ENCODE peak calls at places on chromosomes 7 and 10, in seven cellular contexts. A is OCI-LY7, P is esophagus muscularis mucosa, E is foreskin fibroblast, C is heart right ventricle, B is BJ, K is Karpas-422. W is an unnamed sample.
A peak's percentile ranks its signal among the peaks of the same experiment; 100 is the strongest.

GRCh38 chr10:5550250-5550545 is 25.4 kb downstream of the CALML3 start:
- DNase-seq in A (no peak), P (no peak), E (no peak), C (no peak), B (no peak), K (no peak), W (no peak)

GRCh38 chr10:77877461-77878344 is 48.9 kb downstream of the DLG5 start:
- DNase-seq in A (peak; percentile 35), P (no peak), E (peak; percentile 78), C (peak; percentile 36), B (no peak), K (peak; percentile 86), W (peak; percentile 48)

GRCh38 chr10:88702848-88703597 is 3.0 kb upstream of the LIPK start:
- DNase-seq in A (no peak), P (no peak), E (peak; percentile 46), C (no peak), B (no peak), K (no peak), W (no peak)

GRCh38 chr7:140694592-140694991 is 1.9 kb upstream of the NDUFB2 start:
- DNase-seq in A (no peak), P (no peak), E (no peak), C (no peak), B (no peak), K (no peak), W (no peak)

GRCh38 chr10:121159670-121160069 is 308.5 kb downstream of the WDR11 start:
- DNase-seq in A (no peak), P (peak; percentile 55), E (no peak), C (no peak), B (no peak), K (no peak), W (no peak)

GRCh38 chr10:31953080-31953479 is 24.4 kb upstream of the ARHGAP12 start:
- DNase-seq in A (no peak), P (no peak), E (peak; percentile 43), C (no peak), B (no peak), K (no peak), W (no peak)

GRCh38 chr7:141460781-141461715 is 90.2 kb upstream of the AGK start:
- DNase-seq in A (no peak), P (no peak), E (no peak), C (no peak), B (no peak), K (no peak), W (no peak)

GRCh38 chr7:134887523-134887922 is 98.8 kb upstream of the AGBL3 start:
- DNase-seq in A (no peak), P (no peak), E (no peak), C (no peak), B (no peak), K (no peak), W (no peak)

GRCh38 chr10:112203328-112204076 is 19.9 kb upstream of the GPAM start:
- DNase-seq in A (no peak), P (peak; percentile 84), E (no peak), C (no peak), B (no peak), K (peak; percentile 58), W (no peak)

GRCh38 chr10:114206902-114207301 is 27.7 kb downstream of the TDRD1 start:
- DNase-seq in A (no peak), P (no peak), E (no peak), C (no peak), B (no peak), K (no peak), W (no peak)

GRCh38 chr7:17121671-17122070 is 176.8 kb upstream of the AHR start:
- DNase-seq in A (no peak), P (no peak), E (peak; percentile 34), C (no peak), B (no peak), K (no peak), W (no peak)

GRCh38 chr10:17357781-17358180 is 96.6 kb downstream of the ST8SIA6 start:
- DNase-seq in A (no peak), P (no peak), E (no peak), C (no peak), B (no peak), K (no peak), W (no peak)

GRCh38 chr10:56844939-56845529 is 484.0 kb upstream of the ZWINT start:
- DNase-seq in A (no peak), P (no peak), E (no peak), C (no peak), B (no peak), K (no peak), W (no peak)

GRCh38 chr7:5693529-5693928 is 87.9 kb downstream of the RNF216 start:
- DNase-seq in A (peak; percentile 82), P (no peak), E (peak; percentile 76), C (peak; percentile 55), B (no peak), K (peak; percentile 91), W (peak; percentile 31)

GRCh38 chr10:125816548-125816947 is 6.5 kb downstream of the UROS start:
- DNase-seq in A (no peak), P (no peak), E (no peak), C (no peak), B (no peak), K (no peak), W (no peak)

GRCh38 chr7:51309361-51310130 is 7.1 kb downstream of the COBL start:
- DNase-seq in A (no peak), P (no peak), E (no peak), C (no peak), B (no peak), K (no peak), W (no peak)

GRCh38 chr10:92411406-92411805 is 120.4 kb downstream of the MARCHF5 start:
- DNase-seq in A (no peak), P (no peak), E (no peak), C (no peak), B (no peak), K (no peak), W (no peak)

DNA sequence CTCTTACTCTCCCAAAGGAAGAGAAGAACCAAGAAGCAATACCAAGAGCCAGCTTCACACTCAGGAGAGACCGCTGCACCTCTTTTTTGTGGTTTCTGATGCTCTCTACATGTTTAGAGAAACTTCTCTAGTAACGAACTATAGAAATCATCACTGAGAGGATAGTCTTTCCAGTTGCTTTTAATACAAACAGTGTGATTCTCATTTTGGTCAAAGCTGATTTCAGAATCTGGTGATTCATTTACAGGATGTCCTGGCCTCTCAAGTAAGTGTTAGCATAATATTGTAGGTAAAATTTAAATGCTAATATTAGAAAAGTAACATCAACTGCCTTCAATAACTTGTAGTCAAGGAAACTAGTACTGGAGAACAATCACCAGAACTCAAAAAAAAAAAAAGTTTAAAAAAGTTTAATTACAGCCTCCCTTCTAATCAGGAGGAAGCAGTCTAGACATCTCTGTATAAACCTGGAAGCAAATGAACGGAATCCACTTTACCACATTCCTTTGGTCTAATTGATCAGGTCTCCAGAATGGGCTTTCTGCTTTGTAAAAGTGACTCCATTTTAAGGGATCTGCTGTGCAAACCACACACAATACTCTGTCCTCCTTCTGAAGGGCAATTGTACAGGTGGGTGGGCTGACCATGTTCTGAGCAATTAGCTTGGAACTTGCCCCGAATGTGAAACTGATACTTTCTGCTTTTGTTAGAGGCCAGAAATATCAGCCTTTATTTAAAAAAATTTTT is 3.0 kb downstream of the LAMB1 start:
- DNase-seq in A (no peak), P (no peak), E (peak; percentile 47), C (no peak), B (no peak), K (no peak), W (no peak)
- H3K4me3 ChIP-seq in A (no peak overlapping the region), P (peak overlapping the region; percentile 84), E (peak overlapping the region; percentile 91), C (no peak overlapping the region), B (no peak overlapping the region), K (no peak overlapping the region), W (peak overlapping the region; percentile 93)

GRCh38 chr10:11448190-11448544 is 163.3 kb downstream of the USP6NL start:
- DNase-seq in A (peak; percentile 74), P (no peak), E (no peak), C (no peak), B (no peak), K (no peak), W (no peak)
- H3K4me3 ChIP-seq in A (peak overlapping the region; percentile 60), P (no peak overlapping the region), E (no peak overlapping the region), C (no peak overlapping the region), B (no peak overlapping the region), K (peak overlapping the region; percentile 61), W (no peak overlapping the region)

DNA sequence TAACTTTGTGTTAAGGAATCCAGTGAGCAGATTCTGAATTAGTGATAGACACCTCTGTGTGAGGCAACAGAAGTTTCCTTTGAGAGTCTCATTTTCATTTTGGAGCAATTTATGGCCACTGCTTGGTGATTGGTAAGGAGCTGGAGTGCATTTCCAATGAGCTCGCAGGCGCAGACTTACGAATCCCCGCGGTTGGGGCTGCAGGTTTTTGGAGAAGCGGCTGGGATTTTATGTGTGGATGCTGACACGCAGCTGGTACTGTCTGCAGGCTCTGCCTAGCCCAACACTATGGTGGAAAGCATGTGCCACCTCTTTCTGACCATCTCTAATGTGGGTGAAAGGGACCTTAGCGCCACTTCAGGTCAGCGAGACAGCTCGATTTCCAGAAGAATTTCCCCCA is 672.4 kb upstream of the FOXK1 start:
- DNase-seq in A (no peak), P (no peak), E (no peak), C (no peak), B (no peak), K (no peak), W (no peak)
- H3K4me3 ChIP-seq in A (no peak overlapping the region), P (no peak overlapping the region), E (no peak overlapping the region), C (no peak overlapping the region), B (no peak overlapping the region), K (no peak overlapping the region), W (no peak overlapping the region)

GRCh38 chr7:101433688-101434087 is 71.0 kb downstream of the COL26A1 start:
- DNase-seq in A (no peak), P (no peak), E (no peak), C (no peak), B (no peak), K (no peak), W (no peak)
- H3K4me3 ChIP-seq in A (no peak overlapping the region), P (no peak overlapping the region), E (no peak overlapping the region), C (no peak overlapping the region), B (no peak overlapping the region), K (no peak overlapping the region), W (no peak overlapping the region)

DNA sequence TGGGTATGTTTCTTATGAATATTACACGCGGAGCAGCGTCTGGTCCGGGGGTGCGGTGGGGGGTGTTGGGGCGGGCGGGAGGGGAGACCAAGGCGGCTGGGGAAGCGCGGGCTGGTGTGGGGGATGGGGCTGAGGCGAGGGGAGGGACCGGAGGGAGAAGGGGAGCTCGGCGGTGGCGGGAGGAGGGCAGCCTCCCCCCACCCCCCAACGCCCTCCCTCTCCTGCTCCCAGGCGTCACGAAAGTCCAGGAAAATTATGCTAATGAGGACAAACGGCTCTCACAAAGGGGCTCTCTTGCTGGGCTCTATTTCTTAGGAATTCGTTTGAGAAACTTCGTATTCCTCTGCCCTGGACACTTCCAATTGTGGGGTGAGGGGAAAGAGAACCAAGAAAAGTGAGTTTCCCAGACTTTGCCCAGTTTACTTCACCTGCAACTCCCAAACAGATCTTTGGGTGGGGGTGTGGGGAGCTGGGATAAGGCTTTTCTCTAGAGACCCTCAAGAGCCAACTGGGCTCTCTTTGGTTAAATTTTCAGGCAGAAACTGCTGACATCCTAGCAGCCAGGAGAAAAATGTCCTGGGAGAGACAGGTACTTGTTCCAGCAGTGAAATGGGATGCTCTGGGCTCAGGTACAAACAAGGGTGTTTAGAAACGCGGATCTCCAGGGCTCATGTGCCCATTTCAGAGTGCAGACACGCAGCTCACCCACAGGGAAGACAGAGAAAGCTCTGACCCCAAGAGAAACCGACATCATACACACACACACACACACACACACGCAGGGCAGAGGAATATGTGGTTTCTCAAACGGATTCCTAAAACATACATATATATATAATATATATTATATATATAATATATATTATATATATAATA is 11.7 kb upstream of the HOXA2 start:
- DNase-seq in A (no peak), P (no peak), E (no peak), C (no peak), B (no peak), K (no peak), W (no peak)
- H3K4me3 ChIP-seq in A (no peak overlapping the region), P (peak overlapping the region; percentile 88), E (no peak overlapping the region), C (no peak overlapping the region), B (no peak overlapping the region), K (no peak overlapping the region), W (peak overlapping the region; percentile 51)